ENCODE peak calls at places on chromosomes 2 and 18, in six cellular contexts. One of them, this sample, is unnamed.

GRCh38 chr2:203605302-203605701 is 70.2 kb upstream of the RAPH1 start:
- DNase-seq in transverse colon: no peak
- DNase-seq in D721Med: no peak
- DNase-seq in HFF-Myc: no peak
- DNase-seq in upper lobe of right lung: no peak
- DNase-seq in IMR-90: peak
- DNase-seq in this sample: no peak

GRCh38 chr2:101675512-101675911 is 22.0 kb upstream of the MAP4K4 start:
- DNase-seq in HFF-Myc: no peak
- DNase-seq in D721Med: no peak
- DNase-seq in upper lobe of right lung: no peak
- DNase-seq in IMR-90: no peak
- DNase-seq in transverse colon: no peak
- DNase-seq in this sample: no peak

GRCh38 chr2:195590866-195591215 is 66.2 kb upstream of the SLC39A10 start:
- DNase-seq in D721Med: no peak
- DNase-seq in upper lobe of right lung: no peak
- DNase-seq in IMR-90: no peak
- DNase-seq in transverse colon: peak
- DNase-seq in HFF-Myc: no peak
- DNase-seq in this sample: no peak

GRCh38 chr2:180057706-180058412 is 50.8 kb upstream of the CWC22 start:
- DNase-seq in HFF-Myc: no peak
- DNase-seq in IMR-90: no peak
- DNase-seq in upper lobe of right lung: no peak
- DNase-seq in D721Med: no peak
- DNase-seq in transverse colon: no peak
- DNase-seq in this sample: no peak

GRCh38 chr2:197163755-197164753 is 146.5 kb downstream of the ANKRD44 start:
- DNase-seq in D721Med: no peak
- DNase-seq in upper lobe of right lung: no peak
- DNase-seq in transverse colon: no peak
- DNase-seq in HFF-Myc: no peak
- DNase-seq in IMR-90: no peak
- DNase-seq in this sample: no peak

GRCh38 chr2:241217320-241218031 is 29.0 kb downstream of the ANO7 start:
- DNase-seq in upper lobe of right lung: peak
- DNase-seq in D721Med: peak
- DNase-seq in IMR-90: peak
- DNase-seq in transverse colon: peak
- DNase-seq in HFF-Myc: no peak
- DNase-seq in this sample: peak

GRCh38 chr18:34929336-34929780 is 111.9 kb upstream of the MAPRE2 start:
- DNase-seq in HFF-Myc: peak
- DNase-seq in D721Med: no peak
- DNase-seq in IMR-90: peak
- DNase-seq in transverse colon: no peak
- DNase-seq in upper lobe of right lung: no peak
- DNase-seq in this sample: no peak

GRCh38 chr2:128408349-128409305 is 90.0 kb upstream of the HS6ST1 start:
- DNase-seq in HFF-Myc: no peak
- DNase-seq in upper lobe of right lung: peak
- DNase-seq in IMR-90: peak
- DNase-seq in D721Med: no peak
- DNase-seq in transverse colon: no peak
- DNase-seq in this sample: peak

GRCh38 chr2:159252905-159253304 is 33.6 kb downstream of the WDSUB1 start:
- DNase-seq in transverse colon: no peak
- DNase-seq in HFF-Myc: no peak
- DNase-seq in D721Med: no peak
- DNase-seq in upper lobe of right lung: no peak
- DNase-seq in IMR-90: no peak
- DNase-seq in this sample: no peak

GRCh38 chr2:190781604-190782198 is 98.9 kb upstream of the GLS start:
- DNase-seq in HFF-Myc: no peak
- DNase-seq in D721Med: peak
- DNase-seq in transverse colon: peak
- DNase-seq in upper lobe of right lung: no peak
- DNase-seq in IMR-90: peak
- DNase-seq in this sample: no peak

GRCh38 chr2:98559581-98559980 is 48.7 kb downstream of the COA5 start:
- DNase-seq in transverse colon: no peak
- DNase-seq in IMR-90: peak
- DNase-seq in upper lobe of right lung: no peak
- DNase-seq in HFF-Myc: no peak
- DNase-seq in D721Med: no peak
- DNase-seq in this sample: no peak

GRCh38 chr2:134466141-134466540 is 212.3 kb downstream of the MGAT5 start:
- DNase-seq in upper lobe of right lung: no peak
- DNase-seq in HFF-Myc: peak
- DNase-seq in transverse colon: no peak
- DNase-seq in IMR-90: no peak
- DNase-seq in D721Med: no peak
- DNase-seq in this sample: no peak

GRCh38 chr18:70991577-70991976 is 702.7 kb downstream of the SOCS6 start:
- DNase-seq in transverse colon: no peak
- DNase-seq in upper lobe of right lung: no peak
- DNase-seq in HFF-Myc: no peak
- DNase-seq in D721Med: no peak
- DNase-seq in IMR-90: peak
- DNase-seq in this sample: no peak

GRCh38 chr2:232551776-232552175 is 1.3 kb downstream of the EIF4E2 start:
- DNase-seq in upper lobe of right lung: no peak
- DNase-seq in IMR-90: no peak
- DNase-seq in HFF-Myc: no peak
- DNase-seq in D721Med: no peak
- DNase-seq in transverse colon: no peak
- DNase-seq in this sample: no peak

GRCh38 chr2:44954306-44954901 is 12.9 kb downstream of the SIX3 start:
- DNase-seq in upper lobe of right lung: no peak
- DNase-seq in HFF-Myc: no peak
- DNase-seq in transverse colon: no peak
- DNase-seq in D721Med: no peak
- DNase-seq in IMR-90: no peak
- DNase-seq in this sample: no peak

GRCh38 chr2:151840216-151840691 is 12.0 kb upstream of the ARL5A start:
- DNase-seq in D721Med: no peak
- DNase-seq in transverse colon: no peak
- DNase-seq in upper lobe of right lung: no peak
- DNase-seq in HFF-Myc: no peak
- DNase-seq in IMR-90: no peak
- DNase-seq in this sample: no peak

GRCh38 chr18:36335476-36336279 is 38.2 kb downstream of the FHOD3 start:
- DNase-seq in transverse colon: no peak
- DNase-seq in IMR-90: no peak
- DNase-seq in D721Med: no peak
- DNase-seq in upper lobe of right lung: no peak
- DNase-seq in HFF-Myc: peak
- DNase-seq in this sample: no peak

GRCh38 chr2:189370719-189371118 is 70.6 kb upstream of the WDR75 start:
- DNase-seq in IMR-90: peak
- DNase-seq in upper lobe of right lung: no peak
- DNase-seq in transverse colon: no peak
- DNase-seq in D721Med: no peak
- DNase-seq in HFF-Myc: no peak
- DNase-seq in this sample: no peak

DNA sequence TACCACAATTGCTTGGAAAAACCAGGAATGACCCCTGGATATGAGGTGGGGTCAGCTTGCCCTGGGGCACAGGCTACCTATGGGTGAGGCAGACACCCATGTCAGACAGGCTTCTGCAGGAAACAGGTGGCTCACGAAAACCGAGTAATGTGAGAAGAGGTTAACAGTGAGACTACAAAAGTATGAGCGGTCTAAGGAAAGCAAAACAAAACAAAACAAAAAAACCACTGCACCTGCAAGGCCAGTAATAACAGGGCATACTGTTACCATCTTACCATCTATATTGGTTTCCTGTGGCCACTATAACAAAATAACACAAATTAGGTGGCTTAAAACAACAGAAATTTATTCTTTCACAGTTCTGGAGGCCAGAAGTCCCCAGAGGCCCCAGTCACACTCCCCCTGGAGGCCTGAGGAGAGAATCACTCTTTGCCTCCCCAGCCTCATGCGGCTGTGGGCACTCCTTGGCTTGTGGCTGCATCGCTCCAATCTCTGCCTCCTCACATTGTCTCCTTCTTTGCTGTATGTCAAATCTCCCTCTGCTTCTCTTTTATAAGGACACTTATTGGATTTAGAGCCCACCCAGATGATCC is 86.6 kb upstream of the EPC2 start:
- DNase-seq in upper lobe of right lung: no peak
- DNase-seq in transverse colon: no peak
- DNase-seq in HFF-Myc: no peak
- DNase-seq in IMR-90: no peak
- DNase-seq in D721Med: no peak
- DNase-seq in this sample: no peak
- TF ChIP-seq CTCF in upper lobe of right lung: no peak
- TF ChIP-seq CTCF in transverse colon: no peak
- TF ChIP-seq CTCF in HFF-Myc: peak
- TF ChIP-seq CTCF in IMR-90: no peak
- TF ChIP-seq CTCF in D721Med: no peak
- TF ChIP-seq CTCF in this sample: peak

DNA sequence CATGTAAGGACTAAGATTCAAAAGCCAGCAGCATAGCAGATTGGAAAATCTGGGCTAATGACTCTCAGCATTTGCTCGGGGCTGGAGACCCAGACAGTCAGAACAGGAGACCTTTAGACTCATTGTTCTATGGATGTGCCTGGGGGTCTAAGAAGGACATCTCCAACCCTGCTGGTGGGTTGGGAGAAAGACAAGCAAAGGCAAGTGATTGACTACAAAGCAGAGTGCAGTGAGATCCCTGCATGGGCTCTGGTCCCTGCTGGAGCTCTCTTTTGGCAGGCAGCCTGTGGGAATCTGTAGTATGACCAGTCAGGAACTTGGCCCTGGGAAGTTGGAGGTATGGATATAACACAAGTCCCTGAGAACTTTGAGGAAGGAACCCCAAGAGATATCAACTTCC is 236.2 kb downstream of the CYRIA start:
- DNase-seq in IMR-90: no peak
- DNase-seq in transverse colon: no peak
- DNase-seq in HFF-Myc: no peak
- DNase-seq in D721Med: no peak
- DNase-seq in upper lobe of right lung: no peak
- DNase-seq in this sample: no peak
- TF ChIP-seq CTCF in IMR-90: no peak
- TF ChIP-seq CTCF in transverse colon: no peak
- TF ChIP-seq CTCF in HFF-Myc: no peak
- TF ChIP-seq CTCF in D721Med: no peak
- TF ChIP-seq CTCF in upper lobe of right lung: no peak
- TF ChIP-seq CTCF in this sample: no peak

DNA sequence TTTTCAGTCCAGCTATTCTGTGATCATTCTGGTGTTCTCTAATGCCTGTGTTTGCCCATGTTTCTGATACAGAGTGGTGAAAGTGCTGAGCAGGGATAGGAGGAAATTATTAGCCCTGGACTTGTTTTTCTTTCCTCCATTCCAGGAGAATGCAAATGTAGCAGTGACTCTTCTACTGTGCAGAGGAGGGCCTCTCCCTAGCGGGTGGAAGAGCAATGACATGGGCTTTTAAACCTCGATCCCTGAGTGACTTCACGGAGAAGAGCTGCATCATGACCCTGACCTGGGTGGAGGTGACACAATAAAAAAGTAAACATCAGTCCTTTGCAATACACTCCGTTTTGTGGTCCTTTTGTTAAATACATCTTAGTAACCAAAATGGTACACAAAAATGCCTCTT is 68.0 kb upstream of the NETO1 start:
- DNase-seq in upper lobe of right lung: no peak
- DNase-seq in transverse colon: no peak
- DNase-seq in HFF-Myc: no peak
- DNase-seq in IMR-90: no peak
- DNase-seq in D721Med: no peak
- DNase-seq in this sample: no peak
- TF ChIP-seq CTCF in upper lobe of right lung: no peak
- TF ChIP-seq CTCF in transverse colon: no peak
- TF ChIP-seq CTCF in HFF-Myc: no peak
- TF ChIP-seq CTCF in IMR-90: no peak
- TF ChIP-seq CTCF in D721Med: no peak
- TF ChIP-seq CTCF in this sample: no peak

GRCh38 chr2:226620176-226620575 is 179.4 kb downstream of the IRS1 start:
- DNase-seq in upper lobe of right lung: no peak
- DNase-seq in HFF-Myc: no peak
- DNase-seq in transverse colon: no peak
- DNase-seq in D721Med: no peak
- DNase-seq in IMR-90: no peak
- DNase-seq in this sample: no peak

GRCh38 chr2:226619707-226620106 is 179.9 kb downstream of the IRS1 start:
- DNase-seq in upper lobe of right lung: no peak
- DNase-seq in D721Med: no peak
- DNase-seq in transverse colon: no peak
- DNase-seq in HFF-Myc: no peak
- DNase-seq in IMR-90: no peak
- DNase-seq in this sample: no peak

GRCh38 chr2:226618875-226619605 is 180.6 kb downstream of the IRS1 start:
- DNase-seq in IMR-90: peak
- DNase-seq in D721Med: no peak
- DNase-seq in upper lobe of right lung: no peak
- DNase-seq in transverse colon: no peak
- DNase-seq in HFF-Myc: peak
- DNase-seq in this sample: no peak

GRCh38 chr2:226615891-226616290 is 183.7 kb downstream of the IRS1 start:
- DNase-seq in IMR-90: no peak
- DNase-seq in D721Med: no peak
- DNase-seq in HFF-Myc: no peak
- DNase-seq in upper lobe of right lung: no peak
- DNase-seq in transverse colon: no peak
- DNase-seq in this sample: no peak

GRCh38 chr2:226618544-226618874 is 181.1 kb downstream of the IRS1 start:
- DNase-seq in HFF-Myc: no peak
- DNase-seq in upper lobe of right lung: no peak
- DNase-seq in IMR-90: no peak
- DNase-seq in transverse colon: no peak
- DNase-seq in D721Med: no peak
- DNase-seq in this sample: no peak
- TF ChIP-seq CTCF in HFF-Myc: no peak
- TF ChIP-seq CTCF in upper lobe of right lung: no peak
- TF ChIP-seq CTCF in IMR-90: no peak
- TF ChIP-seq CTCF in transverse colon: no peak
- TF ChIP-seq CTCF in D721Med: no peak
- TF ChIP-seq CTCF in this sample: no peak

GRCh38 chr2:9815076-9815475 is 28.2 kb upstream of the TAF1B start:
- DNase-seq in HFF-Myc: no peak
- DNase-seq in upper lobe of right lung: no peak
- DNase-seq in transverse colon: no peak
- DNase-seq in D721Med: no peak
- DNase-seq in IMR-90: no peak
- DNase-seq in this sample: no peak

GRCh38 chr2:9814129-9814868 is 29.0 kb upstream of the TAF1B start:
- DNase-seq in upper lobe of right lung: no peak
- DNase-seq in IMR-90: no peak
- DNase-seq in HFF-Myc: no peak
- DNase-seq in transverse colon: no peak
- DNase-seq in D721Med: no peak
- DNase-seq in this sample: no peak

GRCh38 chr2:9812945-9813311 is 30.3 kb upstream of the TAF1B start:
- DNase-seq in upper lobe of right lung: no peak
- DNase-seq in transverse colon: no peak
- DNase-seq in HFF-Myc: no peak
- DNase-seq in IMR-90: no peak
- DNase-seq in D721Med: no peak
- DNase-seq in this sample: no peak

GRCh38 chr2:9811679-9812511 is 31.4 kb upstream of the TAF1B start:
- DNase-seq in D721Med: no peak
- DNase-seq in upper lobe of right lung: no peak
- DNase-seq in IMR-90: no peak
- DNase-seq in HFF-Myc: no peak
- DNase-seq in transverse colon: no peak
- DNase-seq in this sample: no peak

GRCh38 chr2:9813312-9814128 is 29.8 kb upstream of the TAF1B start:
- DNase-seq in IMR-90: peak
- DNase-seq in D721Med: peak
- DNase-seq in HFF-Myc: no peak
- DNase-seq in transverse colon: peak
- DNase-seq in upper lobe of right lung: peak
- DNase-seq in this sample: peak
- TF ChIP-seq CTCF in IMR-90: peak
- TF ChIP-seq CTCF in D721Med: peak
- TF ChIP-seq CTCF in HFF-Myc: peak
- TF ChIP-seq CTCF in transverse colon: peak
- TF ChIP-seq CTCF in upper lobe of right lung: peak
- TF ChIP-seq CTCF in this sample: peak